ENCODE peak calls at places on chromosome 7, in four cellular contexts. B, R, J and V are unnamed samples.

GRCh38 chr7:45389073-45389872 is 184.9 kb upstream of the ADCY1 start:
- DNase-seq in B (no peak), R (no peak), J (no peak), V (no peak)

GRCh38 chr7:142745091-142745635 is 4.1 kb upstream of the PRSS1 start:
- DNase-seq in B (no peak), R (no peak), J (no peak), V (no peak)

GRCh38 chr7:6636741-6637543 is at the start of gene ZNF316:
- DNase-seq in B (peak; percentile 48), R (peak; percentile 97), J (no peak), V (peak; percentile 95)

GRCh38 chr7:50628469-50629084 is 63.4 kb upstream of the DDC start:
- DNase-seq in B (no peak), R (no peak), J (no peak), V (no peak)

GRCh38 chr7:123643495-123644428 is 11.9 kb upstream of the LMOD2 start:
- DNase-seq in B (no peak), R (no peak), J (no peak), V (no peak)

GRCh38 chr7:100626055-100626454 is 13.7 kb downstream of the MOSPD3 start:
- DNase-seq in B (no peak), R (no peak), J (no peak), V (no peak)

GRCh38 chr7:73847941-73848723 is 5.8 kb upstream of the METTL27 start:
- DNase-seq in B (no peak), R (no peak), J (no peak), V (no peak)

GRCh38 chr7:111006691-111007090 is 84.2 kb upstream of the LRRN3 start:
- DNase-seq in B (no peak), R (no peak), J (no peak), V (no peak)

GRCh38 chr7:2516194-2516555 is 3.4 kb upstream of the LFNG start:
- DNase-seq in B (no peak), R (no peak), J (no peak), V (no peak)

GRCh38 chr7:80224416-80224815 is 89.8 kb downstream of the GNAI1 start:
- DNase-seq in B (no peak), R (no peak), J (no peak), V (no peak)

GRCh38 chr7:50265968-50266694 is 38.4 kb upstream of the IKZF1 start:
- DNase-seq in B (no peak), R (no peak), J (no peak), V (no peak)

GRCh38 chr7:116710764-116711452 is 38.9 kb downstream of the MET start:
- DNase-seq in B (no peak), R (no peak), J (no peak), V (no peak)

GRCh38 chr7:7968544-7969305 is at the start of gene GLCCI1:
- DNase-seq in B (peak; percentile 94), R (peak; percentile 95), J (peak; percentile 90), V (peak; percentile 94)

GRCh38 chr7:7967909-7968543 is 570 bp upstream of the GLCCI1 start:
- DNase-seq in B (no peak), R (no peak), J (no peak), V (no peak)

GRCh38 chr7:7970620-7971307 is 2.2 kb downstream of the GLCCI1 start:
- DNase-seq in B (no peak), R (no peak), J (no peak), V (no peak)

GRCh38 chr7:7970113-7970619 is 1.6 kb downstream of the GLCCI1 start:
- DNase-seq in B (no peak), R (no peak), J (no peak), V (no peak)

GRCh38 chr7:7969306-7970112 is 913 bp downstream of the GLCCI1 start:
- DNase-seq in B (peak; percentile 29), R (peak; percentile 28), J (no peak), V (peak; percentile 20)
- TF ChIP-seq CTCF in B (no peak), R (no peak), J (peak; percentile 12), V (no peak)

DNA sequence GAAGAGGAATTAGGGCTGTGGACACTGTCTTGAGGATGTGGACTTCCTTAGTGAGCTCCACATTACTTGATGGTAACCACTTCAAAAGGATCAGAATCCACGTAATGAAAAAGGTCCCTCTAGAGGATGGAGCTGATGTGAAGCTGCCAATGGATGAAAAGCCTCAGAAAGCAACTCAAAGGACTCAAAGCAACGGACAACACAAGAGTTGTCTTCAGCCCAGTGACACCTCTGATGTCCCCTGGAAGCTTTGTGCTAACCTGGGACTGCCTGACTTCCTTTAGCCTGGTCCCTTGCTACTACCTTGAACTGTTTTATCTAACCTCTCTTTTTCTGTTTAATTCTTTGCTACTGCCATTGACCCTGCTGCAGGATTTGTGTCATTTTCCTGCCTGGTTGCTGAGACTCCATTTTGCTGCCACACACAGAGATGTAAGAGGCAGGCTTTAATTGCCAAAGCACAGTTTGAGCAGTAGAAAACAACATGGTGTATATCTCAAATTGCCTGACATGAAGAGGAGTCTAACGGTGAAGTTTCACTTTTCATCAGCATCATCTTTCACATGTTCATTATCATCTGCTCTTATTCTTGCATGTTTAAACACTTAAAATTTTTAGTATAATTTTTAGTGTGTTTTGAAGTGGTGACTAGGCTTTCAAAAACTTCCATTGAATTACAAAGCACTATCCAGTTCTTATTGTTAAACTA is 11.1 kb upstream of the SGCE start:
- DNase-seq in B (no peak), R (no peak), J (no peak), V (no peak)
- TF ChIP-seq CTCF in B (no peak), R (no peak), J (no peak), V (no peak)

DNA sequence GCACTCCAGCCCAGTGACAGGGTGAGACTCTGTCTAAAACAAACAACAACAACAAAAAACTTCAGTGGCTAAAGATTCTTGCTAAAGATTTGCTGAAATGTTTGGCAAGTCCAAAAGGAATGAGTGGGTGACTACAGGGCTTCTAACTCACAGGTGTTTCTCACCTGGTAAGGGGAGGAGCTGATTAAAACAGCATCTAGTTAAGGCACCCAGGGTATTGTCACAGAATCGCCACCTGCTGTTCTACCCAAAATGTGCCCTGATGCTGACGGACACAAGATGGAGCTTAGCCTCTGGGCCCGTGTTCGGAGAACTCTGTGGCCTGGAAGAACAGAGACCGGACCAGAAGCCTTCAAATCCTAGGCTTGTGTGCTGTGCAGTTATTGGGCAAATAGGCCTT is 336.0 kb upstream of the GALNT17 start:
- DNase-seq in B (no peak), R (no peak), J (no peak), V (no peak)
- TF ChIP-seq CTCF in B (no peak), R (no peak), J (no peak), V (no peak)

GRCh38 chr7:77327932-77328628 is 88.1 kb downstream of the GSAP start:
- DNase-seq in B (no peak), R (no peak), J (no peak), V (no peak)
- TF ChIP-seq CTCF in B (no peak), R (no peak), J (no peak), V (no peak)

GRCh38 chr7:875051-875450 is 1.3 kb upstream of the GET4 start:
- DNase-seq in B (no peak), R (no peak), J (no peak), V (no peak)

GRCh38 chr7:876972-877311 is 588 bp downstream of the GET4 start:
- DNase-seq in B (no peak), R (no peak), J (no peak), V (peak; percentile 55)

GRCh38 chr7:877312-878232 is 1.2 kb downstream of the GET4 start:
- DNase-seq in B (peak; percentile 33), R (no peak), J (no peak), V (no peak)

GRCh38 chr7:875476-876076 is 778 bp upstream of the GET4 start:
- DNase-seq in B (no peak), R (no peak), J (no peak), V (no peak)

GRCh38 chr7:876077-876971 is at the start of gene GET4:
- DNase-seq in B (peak; percentile 97), R (peak; percentile 93), J (peak; percentile 80), V (peak; percentile 91)
- TF ChIP-seq CTCF in B (no peak), R (peak; percentile 37), J (no peak), V (peak; percentile 21)

GRCh38 chr7:67729771-67730170 is 733.1 kb downstream of the TYW1 start:
- DNase-seq in B (no peak), R (no peak), J (no peak), V (no peak)
- TF ChIP-seq CTCF in B (no peak), R (no peak), J (no peak), V (no peak)

DNA sequence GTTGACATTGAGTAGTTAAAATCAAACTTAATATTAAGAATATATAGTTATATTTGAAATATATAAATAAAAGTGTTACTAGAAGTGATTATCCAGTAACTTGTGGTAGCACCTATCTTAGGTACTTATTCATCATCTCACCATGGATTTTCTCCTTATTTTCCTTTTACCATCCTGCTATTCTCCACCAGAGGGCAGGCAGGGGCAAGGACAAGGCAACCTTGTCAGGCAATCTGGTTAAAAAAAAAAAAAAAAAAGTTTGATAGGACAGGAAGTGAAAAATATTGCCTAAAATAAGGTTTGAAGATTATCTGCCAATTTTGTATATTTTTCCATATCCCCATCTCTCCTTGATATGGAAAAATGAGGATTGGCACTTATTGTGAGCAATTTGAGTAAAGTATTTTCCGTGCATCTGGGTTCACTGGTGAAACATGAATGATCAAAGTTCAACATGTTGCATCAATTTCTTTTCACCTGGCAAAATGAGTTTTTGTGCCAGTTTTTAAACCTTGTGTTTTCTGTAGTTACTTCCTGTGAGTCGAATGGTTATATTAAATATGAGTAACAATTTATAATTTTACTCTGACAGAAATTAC is 256.7 kb downstream of the AGMO start:
- DNase-seq in B (peak; percentile 57), R (peak; percentile 4), J (no peak), V (no peak)
- TF ChIP-seq CTCF in B (peak; percentile 91), R (peak; percentile 63), J (peak; percentile 65), V (peak; percentile 41)

GRCh38 chr7:28290496-28290895 is 109.9 kb upstream of the JAZF1 start:
- DNase-seq in B (no peak), R (no peak), J (no peak), V (no peak)
- TF ChIP-seq CTCF in B (no peak), R (no peak), J (no peak), V (no peak)

GRCh38 chr7:151012921-151013347 is 11.4 kb downstream of the ATG9B start:
- DNase-seq in B (peak; percentile 67), R (no peak), J (no peak), V (no peak)
- TF ChIP-seq CTCF in B (no peak), R (peak; percentile 30), J (peak; percentile 43), V (no peak)